ENCODE peak calls at places on chromosomes 4 and X, in five cellular contexts. D, Y, F, V and M are unnamed samples.

GRCh38 chr4:7206385-7206784 is 14.0 kb downstream of the SORCS2 start:
- DNase-seq in V (no peak), F (no peak), Y (no peak), D (no peak), M (no peak)

GRCh38 chr4:151029537-151029936 is 14.5 kb upstream of the LRBA start:
- DNase-seq in F (no peak), V (no peak), Y (no peak), D (no peak), M (no peak)

GRCh38 chr4:168095776-168096443 is 3.6 kb downstream of the ANXA10 start:
- DNase-seq in D (no peak), V (no peak), Y (no peak), F (no peak), M (no peak)

GRCh38 chr4:7470522-7471128 is 35.9 kb upstream of the PSAPL1 start:
- DNase-seq in D (no peak), V (no peak), Y (no peak), F (no peak), M (no peak)

GRCh38 chr4:168152837-168153500 is 60.6 kb downstream of the ANXA10 start:
- DNase-seq in F (no peak), D (no peak), V (no peak), Y (no peak), M (no peak)

GRCh38 chrX:106144755-106145639 is 23.1 kb upstream of the PWWP3B start:
- DNase-seq in D (no peak), V (no peak), Y (no peak), F (no peak), M (peak)

GRCh38 chr4:7536876-7537275 is 102.1 kb upstream of the PSAPL1 start:
- DNase-seq in Y (no peak), V (no peak), D (no peak), F (no peak), M (no peak)

GRCh38 chrX:24494544-24495113 is 29.5 kb downstream of the PDK3 start:
- DNase-seq in D (no peak), Y (no peak), V (no peak), F (no peak), M (no peak)

GRCh38 chr4:150960079-150960478 is 55.0 kb downstream of the LRBA start:
- DNase-seq in F (no peak), V (no peak), D (no peak), Y (peak), M (no peak)

GRCh38 chr4:123453006-123453685 is 56.6 kb downstream of the SPRY1 start:
- DNase-seq in F (no peak), Y (no peak), D (no peak), V (no peak), M (no peak)

DNA sequence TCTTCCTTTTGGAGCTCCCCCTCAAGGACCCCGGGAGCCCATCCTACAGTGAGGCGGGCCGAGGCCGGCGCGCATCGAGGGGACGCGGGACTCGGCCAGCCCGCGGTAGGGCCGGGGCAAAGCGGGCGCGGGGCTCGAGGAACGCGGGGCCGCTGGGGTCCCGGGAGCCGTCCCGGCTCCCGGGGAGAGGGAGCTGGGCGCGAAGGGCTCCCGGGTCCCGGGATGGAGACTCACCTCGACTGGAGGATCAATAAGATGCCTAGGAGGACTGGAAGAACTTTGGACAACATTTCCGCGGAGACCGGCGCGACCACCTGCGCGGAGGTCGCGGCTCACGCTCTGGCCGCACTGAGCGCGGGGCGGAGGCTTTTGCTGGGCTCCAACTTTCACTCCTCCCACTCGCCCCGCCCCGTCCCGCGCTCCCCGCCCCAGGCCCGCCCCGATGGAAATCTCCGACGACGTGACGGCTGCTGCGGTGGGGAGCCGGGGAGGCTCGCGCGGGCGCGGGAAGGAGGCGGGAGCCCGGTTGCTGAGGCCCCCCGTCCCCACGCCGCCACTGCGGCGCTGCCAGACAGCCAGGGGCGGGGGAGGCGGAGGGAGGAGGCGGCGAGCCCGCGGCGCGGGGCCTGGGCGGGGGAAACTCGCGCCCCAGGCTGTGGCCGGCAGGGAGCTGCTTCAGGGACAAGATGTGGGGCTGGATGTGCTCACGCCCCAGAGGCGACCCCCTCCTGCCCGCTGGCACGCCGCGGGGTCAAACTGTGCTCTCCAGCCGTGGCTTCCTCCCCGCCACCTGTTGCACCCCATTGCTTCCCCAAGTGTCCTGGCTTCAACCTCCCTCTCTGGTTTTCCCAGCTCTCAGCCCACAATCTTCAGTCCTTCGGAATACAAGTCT is at the start of gene GABRE:
- DNase-seq in Y (no peak), V (peak), F (peak), D (no peak), M (peak)
- TF ChIP-seq POLR2A in Y (no peak), V (peak), F (no peak), D (no peak), M (no peak)

DNA sequence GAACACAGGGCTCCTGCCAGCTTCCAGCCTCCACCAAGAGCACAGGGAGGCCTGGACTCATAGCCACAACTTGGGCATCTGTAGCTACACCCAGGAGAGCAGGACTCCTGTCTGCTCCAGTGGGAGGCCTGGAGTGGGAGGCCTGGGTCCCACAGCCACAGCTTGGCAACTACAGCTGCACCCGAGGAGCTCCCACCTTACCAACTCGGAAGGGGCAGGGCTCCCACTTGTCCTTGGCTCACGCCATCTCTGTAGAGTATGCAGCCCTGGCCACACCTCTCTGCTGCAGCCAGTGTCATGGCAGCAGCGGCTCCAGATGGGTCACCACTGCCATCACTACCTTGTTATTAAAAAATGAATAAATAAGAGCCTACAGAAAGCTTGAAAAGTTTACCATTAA is 45.5 kb downstream of the ARAP2 start:
- DNase-seq in Y (no peak), D (no peak), V (no peak), F (no peak), M (peak)
- TF ChIP-seq POLR2A in Y (no peak), D (no peak), V (no peak), F (no peak), M (no peak)

DNA sequence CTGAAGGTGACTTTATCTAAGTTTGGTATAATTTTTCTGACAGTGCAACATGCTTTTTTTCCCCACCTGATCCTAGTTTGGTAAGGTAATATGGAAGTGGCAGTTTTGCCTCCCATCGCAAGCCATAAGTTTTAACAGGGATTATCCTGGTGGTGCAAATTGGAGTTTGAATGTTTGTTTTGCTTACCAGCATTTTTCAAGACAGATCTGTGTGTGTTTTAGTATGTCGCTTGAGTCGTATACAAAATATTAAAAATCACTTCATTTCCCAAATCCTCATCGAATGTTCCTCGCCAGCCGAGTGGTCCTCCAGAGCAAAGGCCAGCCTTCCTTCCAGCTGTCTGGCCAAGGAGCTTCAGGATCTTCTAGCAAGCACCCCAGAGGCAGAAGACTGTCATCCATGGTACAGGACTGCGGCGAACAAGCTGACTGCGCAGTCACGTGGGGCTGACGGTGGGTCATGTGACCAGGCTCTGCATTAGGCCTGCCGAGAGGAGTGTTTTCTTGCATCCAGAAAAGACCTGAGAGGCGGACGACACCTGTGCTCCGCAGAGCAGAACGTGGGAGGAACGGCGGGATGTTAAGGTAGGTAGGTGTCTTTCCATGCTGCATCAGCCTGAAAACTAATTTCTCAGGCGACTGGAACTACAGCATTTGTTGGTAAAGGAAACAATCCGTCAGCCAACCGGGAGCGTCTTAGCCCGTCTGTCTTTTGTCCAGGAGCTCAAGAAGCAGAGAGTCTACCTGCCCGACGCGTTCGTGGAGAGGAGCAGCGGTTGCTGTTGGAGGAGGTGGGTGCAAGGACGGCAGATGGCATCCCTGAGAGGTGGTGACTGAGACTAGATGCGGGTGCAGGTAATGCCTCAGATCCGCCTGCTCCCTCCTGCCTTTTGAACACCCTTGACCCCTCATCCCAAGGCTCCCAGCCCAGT is at the start of gene GPRASP3:
- DNase-seq in D (no peak), F (peak), V (peak), Y (no peak), M (peak)
- TF ChIP-seq POLR2A in D (no peak), F (no peak), V (no peak), Y (no peak), M (no peak)

GRCh38 chrX:118764122-118764521 is 36.7 kb downstream of the IL13RA1 start:
- DNase-seq in D (peak), V (no peak), Y (no peak), F (no peak), M (no peak)
- TF ChIP-seq POLR2A in D (no peak), V (no peak), Y (no peak), F (no peak), M (no peak)

DNA sequence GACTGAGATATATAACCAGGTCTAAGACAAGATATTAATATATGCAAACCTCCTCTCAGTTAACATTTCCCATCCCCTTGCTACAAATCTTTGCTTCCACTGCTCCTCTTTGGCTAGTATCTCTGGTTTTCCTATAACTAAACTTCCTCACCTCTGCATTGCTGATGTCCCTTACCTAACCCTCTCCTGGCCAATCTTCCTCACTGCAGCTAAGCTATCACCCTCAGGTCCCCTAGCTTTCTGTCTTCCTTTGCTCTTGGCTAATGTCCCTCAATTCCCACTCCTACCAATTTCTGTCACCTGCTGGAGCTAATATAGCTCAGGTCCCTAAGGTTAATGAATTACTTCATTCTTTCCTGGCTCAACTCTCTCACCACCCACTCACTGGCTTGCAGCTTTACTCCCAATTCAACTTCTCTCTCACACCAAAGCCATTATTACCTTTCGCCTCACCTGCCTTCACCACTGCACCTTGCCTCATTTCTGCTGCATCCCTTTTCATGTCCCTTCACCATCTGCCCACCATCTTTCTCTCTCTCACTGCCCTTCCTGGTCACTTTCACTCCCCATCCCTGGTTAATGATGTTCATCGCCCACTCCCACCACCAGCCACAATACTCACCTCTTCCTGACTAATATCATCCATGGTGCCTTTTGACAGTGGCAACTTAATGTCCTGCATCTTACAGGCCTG is 26.7 kb downstream of the SMC1A start:
- DNase-seq in F (no peak), Y (no peak), V (no peak), D (no peak), M (no peak)
- TF ChIP-seq POLR2A in F (no peak), Y (no peak), V (no peak), D (no peak), M (no peak)

GRCh38 chr4:68953056-68953455 is 1.5 kb upstream of the UGT2A3 start:
- DNase-seq in Y (no peak), F (no peak), D (no peak), V (no peak), M (no peak)

GRCh38 chr4:68948985-68949384 is 2.6 kb downstream of the UGT2A3 start:
- DNase-seq in Y (no peak), D (no peak), V (no peak), F (no peak), M (no peak)

GRCh38 chr4:68951806-68952585 is 392 bp upstream of the UGT2A3 start:
- DNase-seq in D (no peak), Y (no peak), F (no peak), V (no peak), M (no peak)

GRCh38 chr4:68950033-68950432 is 1.6 kb downstream of the UGT2A3 start:
- DNase-seq in D (no peak), V (no peak), Y (no peak), F (no peak), M (no peak)

DNA sequence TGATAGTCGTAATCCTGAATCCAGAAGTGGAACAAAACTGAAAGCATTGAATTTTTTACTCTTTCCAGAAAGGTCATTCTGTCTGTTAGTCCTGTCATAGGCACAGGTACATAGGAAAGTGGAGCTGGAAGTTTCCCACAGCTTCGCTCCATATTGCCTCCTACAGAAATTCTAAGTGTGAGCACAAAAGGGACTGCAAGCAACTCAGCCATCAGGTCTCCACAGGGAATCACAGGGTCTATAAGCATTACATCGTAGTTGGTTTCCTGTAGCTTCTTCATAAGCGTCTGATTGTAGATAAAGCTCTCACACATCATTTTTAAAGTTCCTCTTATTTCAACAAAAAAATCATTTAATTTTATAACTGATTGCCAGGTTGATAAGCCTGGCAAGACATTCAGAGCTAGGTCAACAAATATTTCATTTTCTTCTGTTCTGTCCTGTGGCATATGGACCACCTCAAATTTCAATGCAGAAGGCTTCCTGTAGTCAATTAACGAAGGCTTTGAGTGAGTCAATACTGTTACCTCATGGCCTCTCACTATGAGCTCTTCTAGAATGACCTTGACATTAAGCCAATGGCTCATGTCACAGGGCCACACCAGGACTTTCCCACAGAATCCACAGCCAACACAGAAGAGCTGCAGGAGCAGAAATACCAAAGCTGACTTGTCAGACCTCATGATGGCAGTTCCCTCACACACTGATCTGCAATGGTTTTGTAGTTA is at the start of gene UGT2A3:
- DNase-seq in Y (no peak), F (no peak), V (no peak), D (no peak), M (no peak)
- TF ChIP-seq POLR2A in Y (no peak), F (no peak), V (no peak), D (no peak), M (no peak)

GRCh38 chr4:56408978-56409377 is 21.7 kb upstream of the AASDH start:
- DNase-seq in V (no peak), Y (no peak), D (no peak), F (no peak), M (no peak)

GRCh38 chr4:56405016-56405415 is 17.7 kb upstream of the AASDH start:
- DNase-seq in D (no peak), F (no peak), Y (no peak), V (no peak), M (no peak)

GRCh38 chr4:56406151-56406550 is 18.9 kb upstream of the AASDH start:
- DNase-seq in Y (no peak), V (no peak), F (no peak), D (no peak), M (no peak)

GRCh38 chr4:56414135-56414675 is 21.2 kb downstream of the PPAT start:
- DNase-seq in V (no peak), F (no peak), D (no peak), Y (no peak), M (no peak)

GRCh38 chr4:56410247-56410646 is 23.0 kb upstream of the AASDH start:
- DNase-seq in D (peak), V (no peak), Y (peak), F (no peak), M (peak)
- TF ChIP-seq POLR2A in D (no peak), V (no peak), Y (no peak), F (no peak), M (no peak)

GRCh38 chrX:118346258-118347094 is 570 bp downstream of the WDR44 start:
- DNase-seq in Y (peak), V (peak), F (peak), D (no peak), M (peak)

GRCh38 chrX:118345045-118345400 is 883 bp upstream of the WDR44 start:
- DNase-seq in F (no peak), Y (peak), D (no peak), V (no peak), M (no peak)

GRCh38 chrX:118347131-118347530 is 1.2 kb downstream of the WDR44 start:
- DNase-seq in V (no peak), Y (peak), D (no peak), F (no peak), M (no peak)

GRCh38 chrX:118348186-118348810 is 2.4 kb downstream of the WDR44 start:
- DNase-seq in Y (no peak), F (no peak), V (no peak), D (no peak), M (no peak)

GRCh38 chrX:118345401-118346257 is at the start of gene WDR44:
- DNase-seq in D (peak), V (peak), F (peak), Y (peak), M (peak)
- TF ChIP-seq POLR2A in D (no peak), V (peak), F (peak), Y (peak), M (no peak)

GRCh38 chr4:118351851-118352827 is 664 bp downstream of the PRSS12 start:
- DNase-seq in V (peak), Y (peak), D (no peak), F (no peak), M (no peak)
- TF ChIP-seq POLR2A in V (no peak), Y (no peak), D (no peak), F (no peak), M (no peak)

DNA sequence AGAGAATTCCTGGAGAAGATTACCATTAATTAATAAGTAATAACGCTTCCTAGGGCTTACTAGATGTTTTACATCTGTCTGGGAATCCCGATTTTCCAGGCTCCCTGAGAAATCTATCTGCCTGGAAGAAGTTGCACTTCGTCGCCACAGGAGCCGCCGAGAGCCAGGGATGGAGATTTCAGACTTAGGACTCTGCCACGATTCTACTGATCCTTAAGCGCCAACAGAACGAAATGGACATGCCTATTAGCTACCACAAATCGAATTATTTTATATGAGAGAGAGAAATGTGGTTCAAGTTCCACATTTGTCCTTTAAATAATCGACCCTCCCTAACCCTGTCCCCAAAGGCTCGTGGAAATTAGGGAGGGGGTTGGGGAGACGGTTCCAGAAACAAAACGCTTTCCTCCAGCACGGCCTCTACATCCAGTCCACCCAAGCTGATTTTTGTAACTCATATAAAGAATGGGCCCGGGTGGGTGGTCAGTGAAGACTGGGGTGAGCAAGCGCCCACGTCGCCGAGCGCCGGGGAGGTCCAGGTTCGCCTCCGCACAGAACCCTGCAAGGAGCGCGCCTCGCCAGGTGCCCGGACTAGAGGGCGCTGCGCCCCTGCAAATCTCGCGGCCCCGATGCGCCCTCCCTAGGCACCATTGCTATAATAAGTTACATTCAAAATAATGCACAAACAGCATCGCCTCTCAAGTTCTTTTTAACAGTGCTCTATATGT is 1.9 kb upstream of the FAT1 start:
- DNase-seq in D (no peak), Y (no peak), V (peak), F (peak), M (peak)
- TF ChIP-seq POLR2A in D (peak), Y (no peak), V (no peak), F (no peak), M (no peak)